ENCODE peak calls at places on chromosomes 12 and 14, in four cellular contexts. O is transverse colon, U is pancreas, C is mesendoderm. A is an unnamed sample.
A peak's percentile ranks its signal among the peaks of the same experiment; 100 is the strongest.

GRCh38 chr12:70468741-70469140 is 102.7 kb downstream of the KCNMB4 start:
- DNase-seq in C (peak; percentile 25), U (no peak), O (no peak), A (no peak)

GRCh38 chr12:60173213-60174170 is 577.7 kb downstream of the SLC16A7 start:
- DNase-seq in O (no peak), C (no peak), U (no peak), A (no peak)

GRCh38 chr12:22334696-22335290 is at the start of gene ST8SIA1:
- DNase-seq in U (no peak), O (peak; percentile 43), C (no peak), A (peak; percentile 81)

GRCh38 chr12:42759622-42760273 is 170.2 kb upstream of the PRICKLE1 start:
- DNase-seq in U (peak; percentile 38), O (peak; percentile 35), C (no peak), A (no peak)

GRCh38 chr12:55642275-55643068 is 5.8 kb downstream of the OR10P1 start:
- DNase-seq in C (no peak), O (no peak), U (no peak), A (no peak)

GRCh38 chr12:63862187-63863107 is 17.9 kb downstream of the SRGAP1 start:
- DNase-seq in C (peak; percentile 45), O (peak; percentile 76), U (peak; percentile 71), A (no peak)

GRCh38 chr12:125888921-125889320 is 823.7 kb downstream of the AACS start:
- DNase-seq in O (no peak), U (no peak), C (no peak), A (no peak)

GRCh38 chr12:106205208-106206069 is 42.4 kb downstream of the CKAP4 start:
- DNase-seq in C (peak; percentile 33), O (no peak), U (no peak), A (peak; percentile 27)

GRCh38 chr14:83913466-83913865 is 1616.5 kb upstream of the FLRT2 start:
- DNase-seq in C (no peak), U (no peak), O (no peak), A (no peak)

GRCh38 chr12:113149361-113150150 is at the start of gene CFAP73:
- DNase-seq in U (no peak), C (peak; percentile 99), O (peak; percentile 71), A (peak; percentile 95)

GRCh38 chr14:92459479-92460421 is 53.8 kb upstream of the RIN3 start:
- DNase-seq in O (no peak), C (no peak), U (no peak), A (peak; percentile 35)

GRCh38 chr12:28498850-28499249 is 308.6 kb downstream of the CCDC91 start:
- DNase-seq in O (no peak), U (no peak), C (no peak), A (no peak)

GRCh38 chr12:125160556-125160955 is 95.3 kb downstream of the AACS start:
- DNase-seq in C (no peak), O (no peak), U (no peak), A (no peak)

GRCh38 chr12:124684971-124685688 is 117.7 kb upstream of the NCOR2 start:
- DNase-seq in O (no peak), U (no peak), C (no peak), A (no peak)

GRCh38 chr12:6224550-6224949 is 24.4 kb downstream of the CD9 start:
- DNase-seq in U (no peak), O (peak; percentile 50), C (no peak), A (no peak)

GRCh38 chr12:105759172-105759571 is 379.6 kb downstream of the NUAK1 start:
- DNase-seq in C (no peak), U (no peak), O (no peak), A (no peak)

GRCh38 chr12:124040286-124040685 is 67.3 kb downstream of the ZNF664 start:
- DNase-seq in O (no peak), U (no peak), C (no peak), A (no peak)

GRCh38 chr12:120399531-120399930 is 30.6 kb upstream of the MSI1 start:
- DNase-seq in U (no peak), O (no peak), C (no peak), A (no peak)

GRCh38 chr12:49838973-49839633 is 3.8 kb downstream of the BCDIN3D start:
- DNase-seq in U (no peak), C (peak; percentile 60), O (no peak), A (peak; percentile 68)

GRCh38 chr12:93895096-93895460 is 217.9 kb downstream of the CRADD start:
- DNase-seq in C (peak; percentile 39), U (no peak), O (no peak), A (peak; percentile 46)

GRCh38 chr12:3371018-3371417 is 120.0 kb upstream of the PRMT8 start:
- DNase-seq in O (no peak), C (no peak), U (no peak), A (no peak)

DNA sequence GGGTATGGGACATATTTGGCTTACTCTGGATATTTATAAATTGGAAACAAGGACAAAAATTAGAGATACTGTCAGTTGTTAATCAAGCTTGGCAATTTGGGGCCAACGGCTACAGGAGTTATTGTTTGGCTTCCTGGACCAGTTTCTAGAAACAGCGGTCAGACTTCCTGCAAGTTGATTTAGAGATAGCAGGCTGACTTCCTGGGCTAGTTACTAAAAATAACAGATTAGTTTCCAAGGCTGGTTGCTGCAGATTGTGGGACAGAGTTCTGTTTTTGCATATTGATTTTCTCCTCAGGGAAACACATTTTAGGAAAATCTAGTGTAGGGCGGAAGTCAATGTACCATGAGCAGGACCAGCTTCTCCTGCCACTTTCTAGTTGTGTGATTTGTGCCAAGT is 144.0 kb upstream of the TMPO start:
- DNase-seq in C (no peak), O (no peak), U (no peak), A (no peak)
- H3K27me3 ChIP-seq in C (no peaks in the 10 kb centered on the region), O (no peaks in the 10 kb centered on the region), U (no peaks in the 10 kb centered on the region), A (no peaks in the 10 kb centered on the region)

GRCh38 chr14:101072531-101072930 is 169.0 kb upstream of the RTL1 start:
- DNase-seq in U (peak; percentile 11), C (peak; percentile 42), O (no peak), A (peak; percentile 68)
- H3K27me3 ChIP-seq in U (no peaks in the 10 kb centered on the region), C (no peaks in the 10 kb centered on the region), O (peaks cover 21% of the 10 kb centered on the region), A (no peaks in the 10 kb centered on the region)

DNA sequence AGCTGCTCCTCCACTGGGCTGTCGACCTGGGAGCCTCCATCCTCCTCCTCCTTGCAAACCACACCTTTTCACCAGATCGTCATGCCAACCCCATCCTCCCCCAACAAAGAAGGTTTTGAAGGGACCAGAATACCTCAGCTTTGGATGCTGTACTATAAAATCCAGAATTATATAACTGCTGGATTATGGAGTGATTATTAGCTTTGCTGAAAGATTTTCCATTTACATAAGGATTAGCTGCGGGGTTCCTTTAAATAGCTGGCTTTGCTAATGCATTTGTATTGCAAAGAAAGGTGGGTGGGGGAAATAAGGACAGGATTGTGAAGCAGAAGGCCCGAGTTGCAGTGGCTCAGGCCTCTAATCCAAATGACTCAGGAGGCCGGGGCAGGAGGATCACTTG is 36.6 kb downstream of the ESRRB start:
- DNase-seq in C (no peak), U (no peak), O (no peak), A (no peak)
- H3K27me3 ChIP-seq in C (no peaks in the 10 kb centered on the region), U (no peaks in the 10 kb centered on the region), O (peaks cover 25% of the 10 kb centered on the region), A (no peaks in the 10 kb centered on the region)

DNA sequence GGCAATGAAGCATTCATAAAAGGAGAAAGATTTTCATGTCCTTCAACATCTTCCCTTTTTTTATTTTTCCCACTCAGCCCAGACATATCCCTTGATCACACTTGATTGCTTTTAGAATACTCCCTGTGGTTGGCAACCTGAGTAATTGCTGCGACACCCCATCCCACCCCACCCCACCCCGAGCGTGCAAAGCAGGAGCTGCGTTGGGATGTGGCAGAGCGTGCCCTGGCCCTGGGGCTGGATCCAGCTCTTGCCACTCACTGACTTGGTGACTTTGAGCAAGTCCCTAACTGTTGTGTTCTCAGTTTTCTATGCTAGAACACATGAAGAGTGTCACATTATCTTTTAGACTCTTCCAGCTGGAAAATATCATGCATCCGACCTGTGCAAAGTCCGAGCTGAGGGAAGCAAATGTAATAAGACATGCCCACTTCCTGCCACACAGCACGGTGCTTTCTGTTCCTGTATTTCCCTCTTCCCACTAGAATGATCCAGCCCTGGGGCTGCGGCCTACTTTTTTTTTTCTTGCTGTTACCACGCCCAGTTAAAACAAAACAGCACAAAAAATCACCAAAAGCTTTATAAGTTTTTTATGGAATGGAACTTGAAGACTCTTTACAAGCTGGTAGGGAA is 4.0 kb downstream of the ASCL4 start:
- DNase-seq in U (no peak), C (no peak), O (peak; percentile 29), A (no peak)
- H3K27me3 ChIP-seq in U (no peaks in the 10 kb centered on the region), C (peaks cover 28% of the 10 kb centered on the region), O (peaks cover 49% of the 10 kb centered on the region), A (peaks cover 45% of the 10 kb centered on the region)

GRCh38 chr12:115760231-115760630 is 517.3 kb downstream of the MED13L start:
- DNase-seq in U (no peak), C (no peak), O (no peak), A (no peak)
- H3K27me3 ChIP-seq in U (no peaks in the 10 kb centered on the region), C (no peaks in the 10 kb centered on the region), O (peaks cover 43% of the 10 kb centered on the region), A (no peaks in the 10 kb centered on the region)

DNA sequence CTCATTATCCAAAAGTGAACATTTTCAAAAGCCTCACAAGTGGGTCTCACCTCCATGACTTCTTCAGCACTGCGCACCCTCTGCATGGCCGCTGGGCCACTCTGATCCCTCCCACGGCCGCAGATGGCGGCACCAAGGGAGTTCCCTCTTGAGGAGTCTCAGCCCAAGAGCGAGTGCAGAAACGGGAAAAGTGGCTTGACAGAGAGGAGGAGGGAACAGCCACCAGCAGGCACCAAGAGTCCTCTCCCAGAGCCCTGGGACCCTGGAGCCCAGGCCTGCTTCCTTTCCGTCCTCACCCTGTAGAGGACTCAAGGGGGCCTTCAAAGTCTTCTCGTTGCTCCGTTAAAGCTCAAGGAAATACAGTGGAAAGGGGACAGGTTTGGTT is 230.2 kb upstream of the DIO3 start:
- DNase-seq in U (no peak), C (no peak), O (no peak), A (no peak)
- H3K27me3 ChIP-seq in U (no peaks in the 10 kb centered on the region), C (no peaks in the 10 kb centered on the region), O (no peaks in the 10 kb centered on the region), A (no peaks in the 10 kb centered on the region)

DNA sequence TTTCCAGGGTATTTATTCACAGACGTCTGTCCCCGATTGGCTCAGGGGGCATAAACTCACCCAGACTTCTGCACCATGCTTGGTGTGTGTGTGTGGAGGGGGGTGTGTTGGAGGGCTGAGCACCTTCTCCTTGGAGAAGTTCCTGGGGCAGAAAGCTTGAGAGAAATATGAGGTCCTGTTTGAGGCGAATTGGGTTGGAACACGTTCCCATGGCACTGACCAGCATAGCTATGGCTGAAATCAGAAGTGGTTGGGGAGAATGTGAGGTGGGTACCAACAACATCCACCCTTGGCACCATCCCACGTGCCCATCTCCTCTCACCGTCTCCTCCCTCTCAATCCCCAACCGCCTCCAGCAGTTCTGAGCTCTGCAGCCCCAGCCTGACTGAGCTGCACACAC is 16.0 kb upstream of the GPATCH2L start:
- DNase-seq in U (no peak), C (no peak), O (no peak), A (no peak)
- H3K27me3 ChIP-seq in U (no peaks in the 10 kb centered on the region), C (no peaks in the 10 kb centered on the region), O (peaks cover 78% of the 10 kb centered on the region), A (peaks cover 38% of the 10 kb centered on the region)